ENCODE peak calls at places on chromosomes 12 and 14, in eight cellular contexts. G is uterus, A is 8988T, H is GM06990, Y is astrocyte of the spinal cord, S is ecto neural progenitor cell, M is substantia nigra, I is HTR-8/SVneo. F is an unnamed sample.

GRCh38 chr14:101561145-101561896 is at the start of gene DIO3:
- DNase-seq in G (peak), A (no peak), H (no peak), Y (no peak), S (peak), M (no peak), I (peak), F (no peak)

GRCh38 chr14:79656496-79656895 is 554.8 kb downstream of the DIO2 start:
- DNase-seq in G (no peak), A (no peak), H (no peak), Y (no peak), S (no peak), M (no peak), I (no peak), F (no peak)

GRCh38 chr12:31773223-31773750 is 44.5 kb upstream of the AMN1 start:
- DNase-seq in G (peak), A (no peak), H (no peak), Y (no peak), S (no peak), M (no peak), I (peak), F (no peak)

GRCh38 chr14:64966976-64967375 is 5.2 kb downstream of the RAB15 start:
- DNase-seq in G (no peak), A (no peak), H (no peak), Y (no peak), S (no peak), M (no peak), I (no peak), F (no peak)

GRCh38 chr12:65725376-65725775 is 98.9 kb upstream of the HMGA2 start:
- DNase-seq in G (no peak), A (no peak), H (no peak), Y (peak), S (no peak), M (no peak), I (no peak), F (no peak)

GRCh38 chr12:1384910-1385309 is 209.5 kb downstream of the FBXL14 start:
- DNase-seq in G (no peak), A (no peak), H (no peak), Y (no peak), S (no peak), M (no peak), I (no peak), F (no peak)

GRCh38 chr14:64702493-64703392 is 1.5 kb upstream of the PLEKHG3 start:
- DNase-seq in G (peak), A (no peak), H (no peak), Y (no peak), S (no peak), M (no peak), I (no peak), F (no peak)

GRCh38 chr12:106629797-106630669 is 47.2 kb downstream of the RFX4 start:
- DNase-seq in G (no peak), A (peak), H (no peak), Y (peak), S (no peak), M (no peak), I (peak), F (peak)

GRCh38 chr14:50539051-50539450 is 6.7 kb upstream of the MAP4K5 start:
- DNase-seq in G (no peak), A (no peak), H (no peak), Y (no peak), S (no peak), M (no peak), I (no peak), F (no peak)

GRCh38 chr12:40224439-40225291 is at the start of gene LRRK2:
- DNase-seq in G (peak), A (no peak), H (peak), Y (peak), S (peak), M (peak), I (peak), F (peak)

GRCh38 chr14:75927564-75928087 is 54.2 kb downstream of the TGFB3 start:
- DNase-seq in G (no peak), A (no peak), H (no peak), Y (no peak), S (no peak), M (no peak), I (no peak), F (no peak)

GRCh38 chr12:43407816-43408645 is 144.0 kb downstream of the ADAMTS20 start:
- DNase-seq in G (no peak), A (no peak), H (peak), Y (peak), S (no peak), M (no peak), I (no peak), F (no peak)

GRCh38 chr12:71300772-71301675 is 138.6 kb upstream of the LGR5 start:
- DNase-seq in G (no peak), A (no peak), H (no peak), Y (no peak), S (no peak), M (no peak), I (no peak), F (no peak)

GRCh38 chr14:94392510-94392935 is 4.1 kb upstream of the SERPINA1 start:
- DNase-seq in G (no peak), A (no peak), H (no peak), Y (peak), S (no peak), M (no peak), I (peak), F (no peak)

GRCh38 chr14:27506272-27506671 is 908.4 kb upstream of the NOVA1 start:
- DNase-seq in G (no peak), A (no peak), H (no peak), Y (no peak), S (no peak), M (no peak), I (no peak), F (no peak)

F was measured in endothelial cell of umbilical vein.